ENCODE peak calls at places on chromosomes 1 and 21, in six cellular contexts. S, O, P, B, C and A are unnamed samples.

GRCh38 chr1:245673920-245674414 is 519.2 kb downstream of the KIF26B start:
- DNase-seq in P (no peak), S (no peak), C (peak; percentile 25), B (no peak), O (no peak), A (no peak)

GRCh38 chr1:76944942-76945341 is 77.7 kb downstream of the ST6GALNAC5 start:
- DNase-seq in P (no peak), S (no peak), B (no peak), O (no peak), C (no peak), A (no peak)

GRCh38 chr1:152461544-152461943 is 47.5 kb upstream of the CRNN start:
- DNase-seq in S (peak; percentile 28), B (peak; percentile 61), C (no peak), P (peak; percentile 44), O (peak; percentile 52), A (no peak)

GRCh38 chr1:116570358-116571214 is at the start of gene CD58:
- DNase-seq in B (peak; percentile 65), P (peak; percentile 94), C (no peak), S (peak; percentile 95), O (peak; percentile 57), A (peak; percentile 74)

GRCh38 chr21:45270306-45270821 is 17.3 kb downstream of the POFUT2 start:
- DNase-seq in B (no peak), O (no peak), P (no peak), S (no peak), C (no peak), A (no peak)

GRCh38 chr21:18222346-18222745 is 22.3 kb upstream of the CHODL start:
- DNase-seq in C (no peak), O (no peak), S (no peak), P (no peak), B (no peak), A (no peak)

GRCh38 chr1:94962745-94963265 is 35.9 kb upstream of the CNN3 start:
- DNase-seq in B (peak; percentile 85), C (peak; percentile 64), S (no peak), O (no peak), P (no peak), A (no peak)

GRCh38 chr1:182315157-182315556 is 76.4 kb downstream of the GLUL start:
- DNase-seq in B (no peak), O (no peak), S (peak; percentile 33), P (no peak), C (no peak), A (no peak)

GRCh38 chr1:8348777-8349472 is 31.0 kb downstream of the SLC45A1 start:
- DNase-seq in P (peak; percentile 91), C (no peak), B (peak; percentile 48), O (peak; percentile 27), S (peak; percentile 86), A (peak; percentile 69)

GRCh38 chr1:30045304-30046090 is 677.9 kb downstream of the MATN1 start:
- DNase-seq in O (no peak), C (no peak), B (no peak), P (no peak), S (no peak), A (peak; percentile 5)
- TF ChIP-seq JUND in O (no peak), C (no peak), B (no peak), P (no peak), S (no peak), A (no peak)

DNA sequence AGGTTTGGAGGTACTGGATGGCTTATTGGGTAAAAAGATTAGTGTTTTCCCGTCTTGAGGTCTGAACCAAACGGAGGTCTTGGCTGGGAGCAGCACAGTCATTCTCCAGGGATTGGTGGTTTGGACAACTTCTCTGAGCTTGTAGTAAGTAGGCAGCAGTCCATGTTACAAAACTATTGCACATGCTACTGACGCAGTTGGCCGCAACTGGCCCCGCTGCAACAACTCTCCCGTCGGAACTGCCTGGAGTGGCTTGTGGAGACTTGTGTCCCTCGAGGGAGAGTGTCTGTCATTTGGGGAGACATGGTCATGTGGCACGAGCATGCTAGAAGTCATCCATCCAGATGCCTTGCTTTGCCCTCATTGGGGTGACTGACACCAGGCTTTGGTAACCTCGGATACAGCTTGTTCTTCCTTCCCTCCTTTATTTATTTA is 276.0 kb downstream of the TM2D1 start:
- DNase-seq in S (no peak), P (no peak), C (no peak), O (no peak), B (no peak), A (no peak)
- TF ChIP-seq JUND in S (no peak), P (no peak), C (no peak), O (no peak), B (no peak), A (no peak)

GRCh38 chr1:155892801-155893200 is 18.3 kb downstream of the RIT1 start:
- DNase-seq in C (no peak), P (no peak), B (no peak), O (peak; percentile 37), S (no peak), A (no peak)
- TF ChIP-seq JUND in C (no peak), P (peak; percentile 86), B (no peak), O (peak; percentile 79), S (no peak), A (no peak)

DNA sequence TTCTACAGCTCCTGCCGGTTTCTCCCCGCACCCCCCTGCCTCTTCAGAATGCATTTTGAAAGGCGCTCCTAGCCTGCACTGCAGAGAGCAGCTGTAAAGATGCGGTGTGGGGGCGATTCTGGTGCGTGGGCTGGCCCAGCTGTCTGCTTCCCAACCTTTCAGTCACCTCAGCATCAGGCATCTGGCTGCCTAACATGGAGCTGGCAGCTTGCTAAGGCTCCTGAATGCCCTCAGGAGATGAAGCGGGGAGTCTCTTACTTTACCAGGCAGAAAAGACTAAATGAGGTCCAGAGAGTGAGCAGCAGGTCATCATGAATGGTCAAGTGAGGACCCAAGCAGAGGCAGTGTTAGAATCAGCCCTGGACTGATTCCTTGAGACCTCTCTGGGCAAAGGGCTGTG is 8.7 kb downstream of the IER5 start:
- DNase-seq in B (no peak), S (no peak), O (no peak), P (peak; percentile 52), C (no peak), A (no peak)
- TF ChIP-seq JUND in B (no peak), S (no peak), O (no peak), P (no peak), C (no peak), A (no peak)

DNA sequence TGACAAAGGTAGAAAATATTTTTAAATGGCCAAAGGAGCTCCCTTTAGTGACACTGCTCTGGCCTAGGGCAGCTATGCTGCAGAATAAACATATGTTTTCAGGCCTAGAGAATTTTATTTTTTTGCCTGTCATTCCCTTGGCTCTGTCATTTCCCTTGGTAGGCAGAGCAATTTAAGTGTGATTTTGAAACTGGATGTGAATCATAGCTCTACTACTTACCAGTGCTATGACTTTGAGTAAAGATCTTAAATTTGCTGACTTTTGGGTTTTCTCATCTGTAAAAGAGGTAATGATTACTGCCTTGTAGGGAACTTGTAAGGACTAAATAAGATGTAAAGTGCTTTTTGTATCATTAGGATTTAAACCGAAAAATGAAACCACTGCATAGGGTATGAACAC is 189.0 kb upstream of the ZRANB2 start:
- DNase-seq in S (no peak), B (no peak), O (no peak), P (no peak), C (no peak), A (no peak)
- TF ChIP-seq JUND in S (no peak), B (no peak), O (no peak), P (no peak), C (no peak), A (no peak)

GRCh38 chr1:19774180-19774785 is 25.4 kb downstream of the TMCO4 start:
- DNase-seq in O (no peak), B (no peak), S (no peak), C (no peak), P (no peak), A (no peak)

GRCh38 chr1:19771350-19771749 is 28.4 kb downstream of the TMCO4 start:
- DNase-seq in P (no peak), O (no peak), C (no peak), B (no peak), S (no peak), A (no peak)

GRCh38 chr1:19773485-19773884 is 26.2 kb downstream of the TMCO4 start:
- DNase-seq in P (no peak), B (no peak), C (no peak), S (no peak), O (no peak), A (no peak)

GRCh38 chr1:19770436-19771190 is 29.1 kb downstream of the TMCO4 start:
- DNase-seq in B (no peak), S (no peak), C (no peak), P (no peak), O (no peak), A (peak; percentile 28)

GRCh38 chr1:19772053-19772452 is 27.7 kb downstream of the TMCO4 start:
- DNase-seq in B (no peak), C (no peak), O (no peak), P (no peak), S (no peak), A (no peak)
- TF ChIP-seq JUND in B (no peak), C (no peak), O (no peak), P (no peak), S (no peak), A (no peak)

DNA sequence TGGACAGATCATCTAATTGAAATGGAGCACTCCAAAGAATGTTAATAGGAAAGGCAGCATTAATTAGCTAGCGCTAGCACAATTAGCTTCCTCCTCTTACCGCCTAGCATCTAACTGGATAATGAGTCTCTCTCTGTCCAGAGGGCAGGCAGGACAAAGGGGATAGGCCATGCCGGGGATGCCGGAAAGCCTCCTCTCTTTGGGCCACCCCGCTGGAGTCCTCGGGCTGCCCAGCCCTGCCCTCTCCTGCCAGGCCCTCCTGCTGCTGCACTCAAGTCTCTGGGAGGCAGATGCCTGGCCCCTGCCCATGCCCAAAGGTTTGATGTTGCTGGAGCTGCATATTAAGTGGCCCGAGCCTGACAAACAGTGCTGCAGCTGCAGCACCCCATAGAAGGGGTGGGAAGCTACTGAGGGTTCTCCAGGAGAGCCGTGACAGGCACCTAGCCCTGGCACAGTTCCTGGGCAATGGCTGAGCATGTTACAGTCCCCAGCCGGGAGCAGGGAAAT is 20.9 kb downstream of the DISP3 start:
- DNase-seq in P (peak; percentile 47), C (no peak), S (no peak), O (no peak), B (no peak), A (no peak)
- TF ChIP-seq JUND in P (no peak), C (no peak), S (no peak), O (no peak), B (no peak), A (no peak)